ENCODE peak calls at places on chromosome 4, in ten cellular contexts. H, J, W, X, P, I, U, S, Q and T are unnamed samples.

GRCh38 chr4:55036405-55036804 is 89.0 kb downstream of the KDR start:
- ATAC-seq in H (peak), J (no peak), W (no peak), X (no peak), P (no peak), I (no peak), U (no peak), S (no peak), Q (no peak), T (no peak)

GRCh38 chr4:161926033-161926828 is 237.6 kb downstream of the FSTL5 start:
- ATAC-seq in H (no peak), J (no peak), W (no peak), X (no peak), P (no peak), I (no peak), U (no peak), S (no peak), Q (no peak), T (no peak)

GRCh38 chr4:24979554-24979953 is 51.2 kb downstream of the LGI2 start:
- ATAC-seq in H (no peak), J (no peak), W (no peak), X (no peak), P (no peak), I (peak), U (peak), S (no peak), Q (no peak), T (no peak)

GRCh38 chr4:57231781-57232180 is 121.6 kb upstream of the IGFBP7 start:
- ATAC-seq in H (peak), J (no peak), W (no peak), X (no peak), P (no peak), I (no peak), U (no peak), S (no peak), Q (no peak), T (no peak)

GRCh38 chr4:6448476-6449170 is 23.8 kb downstream of the PPP2R2C start:
- ATAC-seq in H (no peak), J (no peak), W (no peak), X (no peak), P (no peak), I (no peak), U (no peak), S (no peak), Q (no peak), T (no peak)

GRCh38 chr4:87620491-87620890 is 12.2 kb downstream of the DSPP start:
- ATAC-seq in H (no peak), J (no peak), W (no peak), X (no peak), P (no peak), I (peak), U (no peak), S (no peak), Q (no peak), T (no peak)

GRCh38 chr4:158316264-158316663 is 106.0 kb downstream of the TMEM144 start:
- ATAC-seq in H (no peak), J (no peak), W (no peak), X (no peak), P (no peak), I (no peak), U (no peak), S (no peak), Q (no peak), T (no peak)

GRCh38 chr4:98614081-98614480 is 44.3 kb downstream of the TSPAN5 start:
- ATAC-seq in H (peak), J (no peak), W (no peak), X (no peak), P (no peak), I (no peak), U (no peak), S (no peak), Q (no peak), T (no peak)

GRCh38 chr4:156983366-156983765 is 11.8 kb upstream of the PDGFC start:
- ATAC-seq in H (peak), J (no peak), W (no peak), X (no peak), P (no peak), I (no peak), U (no peak), S (no peak), Q (no peak), T (no peak)

GRCh38 chr4:10640535-10641159 is 43.9 kb downstream of the CLNK start:
- ATAC-seq in H (peak), J (no peak), W (no peak), X (no peak), P (peak), I (no peak), U (peak), S (no peak), Q (peak), T (no peak)